ENCODE peak calls at places on chromosomes 11 and 22, in nine cellular contexts. One of them, this sample, is unnamed.

GRCh38 chr11:2450321-2451041 is 5.7 kb downstream of the KCNQ1 start:
- DNase-seq in activated naive CD4-positive, alpha-beta T cell treated with Interleukin-2 at 50 U/mL for 16 hours: no peak
- DNase-seq in GM13977: no peak
- DNase-seq in activated CD8-positive, alpha-beta memory T cell treated with anti-CD3 and anti-CD28 coated beads for 4 hours: no peak
- DNase-seq in NCI-H1105 treated with DMSO at 0.1 percent for 48 hours: no peak
- DNase-seq in CD8-positive, alpha-beta memory T cell: no peak
- DNase-seq in GM10248: no peak
- DNase-seq in prostate gland: no peak
- DNase-seq in HTR-8/SVneo: no peak
- DNase-seq in this sample: no peak

GRCh38 chr11:120168960-120169681 is 31.2 kb upstream of the TRIM29 start:
- DNase-seq in activated naive CD4-positive, alpha-beta T cell treated with Interleukin-2 at 50 U/mL for 16 hours: peak
- DNase-seq in GM13977: peak
- DNase-seq in activated CD8-positive, alpha-beta memory T cell treated with anti-CD3 and anti-CD28 coated beads for 4 hours: peak
- DNase-seq in NCI-H1105 treated with DMSO at 0.1 percent for 48 hours: peak
- DNase-seq in CD8-positive, alpha-beta memory T cell: no peak
- DNase-seq in GM10248: peak
- DNase-seq in prostate gland: peak
- DNase-seq in HTR-8/SVneo: peak
- DNase-seq in this sample: peak

GRCh38 chr11:94325681-94326080 is 21.3 kb downstream of the IZUMO1R start:
- DNase-seq in activated naive CD4-positive, alpha-beta T cell treated with Interleukin-2 at 50 U/mL for 16 hours: peak
- DNase-seq in GM13977: peak
- DNase-seq in activated CD8-positive, alpha-beta memory T cell treated with anti-CD3 and anti-CD28 coated beads for 4 hours: no peak
- DNase-seq in NCI-H1105 treated with DMSO at 0.1 percent for 48 hours: no peak
- DNase-seq in CD8-positive, alpha-beta memory T cell: peak
- DNase-seq in GM10248: peak
- DNase-seq in prostate gland: no peak
- DNase-seq in HTR-8/SVneo: no peak
- DNase-seq in this sample: peak

GRCh38 chr11:102708654-102709053 is 3.1 kb upstream of the MMP27 start:
- DNase-seq in activated naive CD4-positive, alpha-beta T cell treated with Interleukin-2 at 50 U/mL for 16 hours: no peak
- DNase-seq in GM13977: no peak
- DNase-seq in activated CD8-positive, alpha-beta memory T cell treated with anti-CD3 and anti-CD28 coated beads for 4 hours: no peak
- DNase-seq in NCI-H1105 treated with DMSO at 0.1 percent for 48 hours: no peak
- DNase-seq in CD8-positive, alpha-beta memory T cell: no peak
- DNase-seq in GM10248: no peak
- DNase-seq in prostate gland: no peak
- DNase-seq in HTR-8/SVneo: no peak
- DNase-seq in this sample: no peak

GRCh38 chr22:47558828-47559700 is 796.6 kb downstream of the TBC1D22A start:
- DNase-seq in activated naive CD4-positive, alpha-beta T cell treated with Interleukin-2 at 50 U/mL for 16 hours: no peak
- DNase-seq in GM13977: no peak
- DNase-seq in activated CD8-positive, alpha-beta memory T cell treated with anti-CD3 and anti-CD28 coated beads for 4 hours: no peak
- DNase-seq in NCI-H1105 treated with DMSO at 0.1 percent for 48 hours: no peak
- DNase-seq in CD8-positive, alpha-beta memory T cell: no peak
- DNase-seq in GM10248: no peak
- DNase-seq in prostate gland: no peak
- DNase-seq in HTR-8/SVneo: no peak
- DNase-seq in this sample: no peak

GRCh38 chr11:57777969-57778317 is 16.3 kb downstream of the CTNND1 start:
- DNase-seq in activated naive CD4-positive, alpha-beta T cell treated with Interleukin-2 at 50 U/mL for 16 hours: no peak
- DNase-seq in GM13977: no peak
- DNase-seq in activated CD8-positive, alpha-beta memory T cell treated with anti-CD3 and anti-CD28 coated beads for 4 hours: no peak
- DNase-seq in NCI-H1105 treated with DMSO at 0.1 percent for 48 hours: no peak
- DNase-seq in CD8-positive, alpha-beta memory T cell: no peak
- DNase-seq in GM10248: no peak
- DNase-seq in prostate gland: peak
- DNase-seq in HTR-8/SVneo: no peak
- DNase-seq in this sample: peak

GRCh38 chr22:20532256-20532993 is 25.0 kb downstream of the MED15 start:
- DNase-seq in activated naive CD4-positive, alpha-beta T cell treated with Interleukin-2 at 50 U/mL for 16 hours: no peak
- DNase-seq in GM13977: no peak
- DNase-seq in activated CD8-positive, alpha-beta memory T cell treated with anti-CD3 and anti-CD28 coated beads for 4 hours: no peak
- DNase-seq in NCI-H1105 treated with DMSO at 0.1 percent for 48 hours: no peak
- DNase-seq in CD8-positive, alpha-beta memory T cell: no peak
- DNase-seq in GM10248: no peak
- DNase-seq in prostate gland: no peak
- DNase-seq in HTR-8/SVneo: no peak
- DNase-seq in this sample: peak

GRCh38 chr11:132142102-132142501 is 771.7 kb downstream of the NTM start:
- DNase-seq in activated naive CD4-positive, alpha-beta T cell treated with Interleukin-2 at 50 U/mL for 16 hours: no peak
- DNase-seq in GM13977: no peak
- DNase-seq in activated CD8-positive, alpha-beta memory T cell treated with anti-CD3 and anti-CD28 coated beads for 4 hours: no peak
- DNase-seq in NCI-H1105 treated with DMSO at 0.1 percent for 48 hours: no peak
- DNase-seq in CD8-positive, alpha-beta memory T cell: no peak
- DNase-seq in GM10248: no peak
- DNase-seq in prostate gland: no peak
- DNase-seq in HTR-8/SVneo: no peak
- DNase-seq in this sample: no peak

GRCh38 chr11:76653674-76654309 is 16.8 kb downstream of the LRRC32 start:
- DNase-seq in activated naive CD4-positive, alpha-beta T cell treated with Interleukin-2 at 50 U/mL for 16 hours: no peak
- DNase-seq in GM13977: no peak
- DNase-seq in activated CD8-positive, alpha-beta memory T cell treated with anti-CD3 and anti-CD28 coated beads for 4 hours: no peak
- DNase-seq in NCI-H1105 treated with DMSO at 0.1 percent for 48 hours: no peak
- DNase-seq in CD8-positive, alpha-beta memory T cell: no peak
- DNase-seq in GM10248: no peak
- DNase-seq in prostate gland: no peak
- DNase-seq in HTR-8/SVneo: no peak
- DNase-seq in this sample: no peak

GRCh38 chr11:44047931-44048431 is at the start of gene ACCSL:
- DNase-seq in activated naive CD4-positive, alpha-beta T cell treated with Interleukin-2 at 50 U/mL for 16 hours: no peak
- DNase-seq in GM13977: no peak
- DNase-seq in activated CD8-positive, alpha-beta memory T cell treated with anti-CD3 and anti-CD28 coated beads for 4 hours: no peak
- DNase-seq in NCI-H1105 treated with DMSO at 0.1 percent for 48 hours: no peak
- DNase-seq in CD8-positive, alpha-beta memory T cell: no peak
- DNase-seq in GM10248: no peak
- DNase-seq in prostate gland: no peak
- DNase-seq in HTR-8/SVneo: no peak
- DNase-seq in this sample: no peak

This sample was measured in NCI-H69.